ENCODE peak calls at places on chromosomes 1 and 21, in six cellular contexts. One of them, this sample, is unnamed. For H3K9me3, the result is how much of the 10 kb centered on the place peaks cover.

GRCh38 chr21:43012596-43012995 is 38.2 kb downstream of the PKNOX1 start:
- DNase-seq in CD8-positive, alpha-beta memory T cell: no peak
- DNase-seq in right cardiac atrium: no peak
- DNase-seq in heart left ventricle: no peak
- DNase-seq in thoracic aorta: no peak
- DNase-seq in upper lobe of right lung: peak
- DNase-seq in this sample: no peak

GRCh38 chr21:35540950-35541632 is 492.0 kb upstream of the RUNX1 start:
- DNase-seq in CD8-positive, alpha-beta memory T cell: no peak
- DNase-seq in right cardiac atrium: no peak
- DNase-seq in heart left ventricle: no peak
- DNase-seq in thoracic aorta: no peak
- DNase-seq in upper lobe of right lung: no peak
- DNase-seq in this sample: no peak

GRCh38 chr1:156766288-156767100 is 841 bp upstream of the PRCC start:
- DNase-seq in CD8-positive, alpha-beta memory T cell: no peak
- DNase-seq in right cardiac atrium: no peak
- DNase-seq in heart left ventricle: no peak
- DNase-seq in thoracic aorta: no peak
- DNase-seq in upper lobe of right lung: no peak
- DNase-seq in this sample: no peak

GRCh38 chr1:238954865-238955264 is 431.5 kb upstream of the CHRM3 start:
- DNase-seq in CD8-positive, alpha-beta memory T cell: no peak
- DNase-seq in right cardiac atrium: no peak
- DNase-seq in heart left ventricle: no peak
- DNase-seq in thoracic aorta: no peak
- DNase-seq in upper lobe of right lung: no peak
- DNase-seq in this sample: no peak

GRCh38 chr1:74652711-74653131 is 20.9 kb downstream of the ERICH3 start:
- DNase-seq in CD8-positive, alpha-beta memory T cell: no peak
- DNase-seq in right cardiac atrium: no peak
- DNase-seq in heart left ventricle: no peak
- DNase-seq in thoracic aorta: no peak
- DNase-seq in upper lobe of right lung: no peak
- DNase-seq in this sample: no peak

GRCh38 chr1:113223546-113223945 is 150.5 kb downstream of the LRIG2 start:
- DNase-seq in CD8-positive, alpha-beta memory T cell: no peak
- DNase-seq in right cardiac atrium: peak
- DNase-seq in heart left ventricle: peak
- DNase-seq in thoracic aorta: no peak
- DNase-seq in upper lobe of right lung: no peak
- DNase-seq in this sample: peak

GRCh38 chr1:58699011-58699762 is 675 bp downstream of the MYSM1 start:
- DNase-seq in CD8-positive, alpha-beta memory T cell: no peak
- DNase-seq in right cardiac atrium: no peak
- DNase-seq in heart left ventricle: no peak
- DNase-seq in thoracic aorta: no peak
- DNase-seq in upper lobe of right lung: no peak
- DNase-seq in this sample: no peak

GRCh38 chr1:176102700-176103244 is 104.3 kb downstream of the COP1 start:
- DNase-seq in CD8-positive, alpha-beta memory T cell: no peak
- DNase-seq in right cardiac atrium: no peak
- DNase-seq in heart left ventricle: no peak
- DNase-seq in thoracic aorta: no peak
- DNase-seq in upper lobe of right lung: no peak
- DNase-seq in this sample: no peak

GRCh38 chr1:117638759-117639158 is 32.9 kb downstream of the TENT5C start:
- DNase-seq in CD8-positive, alpha-beta memory T cell: no peak
- DNase-seq in right cardiac atrium: no peak
- DNase-seq in heart left ventricle: no peak
- DNase-seq in thoracic aorta: no peak
- DNase-seq in upper lobe of right lung: no peak
- DNase-seq in this sample: no peak

GRCh38 chr1:27522148-27522859 is 32.3 kb upstream of the WASF2 start:
- DNase-seq in CD8-positive, alpha-beta memory T cell: peak
- DNase-seq in right cardiac atrium: no peak
- DNase-seq in heart left ventricle: no peak
- DNase-seq in thoracic aorta: no peak
- DNase-seq in upper lobe of right lung: no peak
- DNase-seq in this sample: no peak

GRCh38 chr1:150008699-150009098 is 1.8 kb downstream of the OTUD7B start:
- DNase-seq in CD8-positive, alpha-beta memory T cell: no peak
- DNase-seq in right cardiac atrium: no peak
- DNase-seq in heart left ventricle: no peak
- DNase-seq in thoracic aorta: no peak
- DNase-seq in upper lobe of right lung: no peak
- DNase-seq in this sample: no peak

GRCh38 chr1:210724768-210725167 is 396.1 kb downstream of the HHAT start:
- DNase-seq in CD8-positive, alpha-beta memory T cell: no peak
- DNase-seq in right cardiac atrium: no peak
- DNase-seq in heart left ventricle: no peak
- DNase-seq in thoracic aorta: no peak
- DNase-seq in upper lobe of right lung: no peak
- DNase-seq in this sample: no peak

GRCh38 chr1:151165738-151166505 is at the start of the genes LYSMD1 and SCNM1:
- DNase-seq in CD8-positive, alpha-beta memory T cell: peak
- DNase-seq in right cardiac atrium: peak
- DNase-seq in heart left ventricle: peak
- DNase-seq in thoracic aorta: peak
- DNase-seq in upper lobe of right lung: peak
- DNase-seq in this sample: peak
- H3K27ac ChIP-seq in CD8-positive, alpha-beta memory T cell: peak
- H3K27ac ChIP-seq in right cardiac atrium: peak
- H3K27ac ChIP-seq in heart left ventricle: peak
- H3K27ac ChIP-seq in thoracic aorta: peak
- H3K27ac ChIP-seq in upper lobe of right lung: peak
- H3K27ac ChIP-seq in this sample: peak

GRCh38 chr1:2918441-2918840 is 102.8 kb upstream of the ACTRT2 start:
- DNase-seq in CD8-positive, alpha-beta memory T cell: no peak
- DNase-seq in right cardiac atrium: no peak
- DNase-seq in heart left ventricle: no peak
- DNase-seq in thoracic aorta: no peak
- DNase-seq in upper lobe of right lung: no peak
- DNase-seq in this sample: no peak
- H3K9me3 ChIP-seq in CD8-positive, alpha-beta memory T cell: under half
- H3K9me3 ChIP-seq in right cardiac atrium: under half
- H3K9me3 ChIP-seq in heart left ventricle: under half
- H3K9me3 ChIP-seq in thoracic aorta: under half
- H3K9me3 ChIP-seq in upper lobe of right lung: under half
- H3K9me3 ChIP-seq in this sample: under half

GRCh38 chr1:40887652-40888051 is 25.5 kb upstream of the CITED4 start:
- DNase-seq in CD8-positive, alpha-beta memory T cell: no peak
- DNase-seq in right cardiac atrium: no peak
- DNase-seq in heart left ventricle: no peak
- DNase-seq in thoracic aorta: no peak
- DNase-seq in upper lobe of right lung: no peak
- DNase-seq in this sample: no peak

GRCh38 chr1:40890771-40891170 is 28.6 kb upstream of the CITED4 start:
- DNase-seq in CD8-positive, alpha-beta memory T cell: no peak
- DNase-seq in right cardiac atrium: no peak
- DNase-seq in heart left ventricle: no peak
- DNase-seq in thoracic aorta: no peak
- DNase-seq in upper lobe of right lung: no peak
- DNase-seq in this sample: no peak

GRCh38 chr1:40886318-40887011 is 24.3 kb upstream of the CITED4 start:
- DNase-seq in CD8-positive, alpha-beta memory T cell: no peak
- DNase-seq in right cardiac atrium: no peak
- DNase-seq in heart left ventricle: no peak
- DNase-seq in thoracic aorta: no peak
- DNase-seq in upper lobe of right lung: no peak
- DNase-seq in this sample: no peak

GRCh38 chr1:40884055-40884795 is 22.1 kb upstream of the CITED4 start:
- DNase-seq in CD8-positive, alpha-beta memory T cell: no peak
- DNase-seq in right cardiac atrium: peak
- DNase-seq in heart left ventricle: no peak
- DNase-seq in thoracic aorta: no peak
- DNase-seq in upper lobe of right lung: no peak
- DNase-seq in this sample: no peak

DNA sequence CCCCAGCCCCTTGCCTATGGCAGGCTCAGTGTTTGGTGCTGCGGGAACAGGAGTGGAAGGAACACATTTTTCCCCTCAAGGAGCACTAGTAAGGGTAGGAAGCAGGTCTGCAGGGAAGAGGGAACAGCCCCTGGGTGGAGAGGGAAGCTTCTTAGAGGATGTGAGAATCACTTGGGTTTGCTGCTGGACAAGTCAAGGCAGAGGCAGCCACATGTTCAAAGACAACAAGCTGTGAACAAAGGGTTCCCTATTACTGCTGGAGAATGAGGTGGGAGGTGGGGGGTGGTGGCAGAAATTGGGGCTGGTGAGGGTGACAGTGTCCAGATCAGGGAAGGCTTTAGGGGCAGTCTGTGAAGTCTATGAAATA is 24.8 kb upstream of the CITED4 start:
- DNase-seq in CD8-positive, alpha-beta memory T cell: no peak
- DNase-seq in right cardiac atrium: no peak
- DNase-seq in heart left ventricle: no peak
- DNase-seq in thoracic aorta: no peak
- DNase-seq in upper lobe of right lung: no peak
- DNase-seq in this sample: no peak
- H3K27ac ChIP-seq in CD8-positive, alpha-beta memory T cell: no peak
- H3K27ac ChIP-seq in right cardiac atrium: no peak
- H3K27ac ChIP-seq in heart left ventricle: no peak
- H3K27ac ChIP-seq in thoracic aorta: no peak
- H3K27ac ChIP-seq in upper lobe of right lung: no peak
- H3K27ac ChIP-seq in this sample: no peak

GRCh38 chr1:82160903-82161302 is 360.2 kb downstream of the ADGRL2 start:
- DNase-seq in CD8-positive, alpha-beta memory T cell: no peak
- DNase-seq in right cardiac atrium: no peak
- DNase-seq in heart left ventricle: no peak
- DNase-seq in thoracic aorta: no peak
- DNase-seq in upper lobe of right lung: no peak
- DNase-seq in this sample: no peak

GRCh38 chr1:82162526-82163420 is 362.0 kb downstream of the ADGRL2 start:
- DNase-seq in CD8-positive, alpha-beta memory T cell: no peak
- DNase-seq in right cardiac atrium: no peak
- DNase-seq in heart left ventricle: no peak
- DNase-seq in thoracic aorta: no peak
- DNase-seq in upper lobe of right lung: no peak
- DNase-seq in this sample: no peak

GRCh38 chr1:82165304-82165703 is 364.6 kb downstream of the ADGRL2 start:
- DNase-seq in CD8-positive, alpha-beta memory T cell: no peak
- DNase-seq in right cardiac atrium: no peak
- DNase-seq in heart left ventricle: no peak
- DNase-seq in thoracic aorta: no peak
- DNase-seq in upper lobe of right lung: no peak
- DNase-seq in this sample: no peak

GRCh38 chr1:82161651-82162238 is 361.0 kb downstream of the ADGRL2 start:
- DNase-seq in CD8-positive, alpha-beta memory T cell: no peak
- DNase-seq in right cardiac atrium: no peak
- DNase-seq in heart left ventricle: no peak
- DNase-seq in thoracic aorta: no peak
- DNase-seq in upper lobe of right lung: no peak
- DNase-seq in this sample: no peak

DNA sequence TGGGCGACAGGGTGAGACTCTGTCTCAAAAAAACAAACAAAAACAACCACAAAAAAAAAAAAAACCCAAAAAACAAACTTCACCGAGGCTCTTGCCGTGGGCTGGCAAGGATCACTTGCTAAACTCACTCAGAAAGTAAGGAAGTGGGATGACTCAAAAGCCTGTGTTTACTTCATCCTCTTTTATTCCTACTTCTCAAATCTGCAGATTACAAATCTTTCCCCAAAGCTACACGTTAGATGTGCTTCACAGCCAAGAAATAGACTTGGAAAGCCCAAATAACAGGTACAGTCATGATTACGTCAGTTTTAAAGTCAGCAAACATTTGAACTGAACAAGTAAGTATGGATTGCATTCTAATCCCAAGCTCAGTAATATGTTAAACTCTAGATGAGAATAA is 359.3 kb downstream of the ADGRL2 start:
- DNase-seq in CD8-positive, alpha-beta memory T cell: no peak
- DNase-seq in right cardiac atrium: no peak
- DNase-seq in heart left ventricle: no peak
- DNase-seq in thoracic aorta: no peak
- DNase-seq in upper lobe of right lung: no peak
- DNase-seq in this sample: no peak
- H3K9me3 ChIP-seq in CD8-positive, alpha-beta memory T cell: under half
- H3K9me3 ChIP-seq in right cardiac atrium: under half
- H3K9me3 ChIP-seq in heart left ventricle: under half
- H3K9me3 ChIP-seq in thoracic aorta: under half
- H3K9me3 ChIP-seq in upper lobe of right lung: under half
- H3K9me3 ChIP-seq in this sample: under half

GRCh38 chr1:53999920-54000319 is 18.1 kb downstream of the LDLRAD1 start:
- DNase-seq in CD8-positive, alpha-beta memory T cell: no peak
- DNase-seq in right cardiac atrium: no peak
- DNase-seq in heart left ventricle: no peak
- DNase-seq in thoracic aorta: no peak
- DNase-seq in upper lobe of right lung: no peak
- DNase-seq in this sample: no peak

GRCh38 chr1:54003249-54003646 is 14.7 kb downstream of the LDLRAD1 start:
- DNase-seq in CD8-positive, alpha-beta memory T cell: no peak
- DNase-seq in right cardiac atrium: no peak
- DNase-seq in heart left ventricle: no peak
- DNase-seq in thoracic aorta: no peak
- DNase-seq in upper lobe of right lung: no peak
- DNase-seq in this sample: no peak

GRCh38 chr1:54004481-54005049 is 13.4 kb downstream of the LDLRAD1 start:
- DNase-seq in CD8-positive, alpha-beta memory T cell: no peak
- DNase-seq in right cardiac atrium: no peak
- DNase-seq in heart left ventricle: no peak
- DNase-seq in thoracic aorta: no peak
- DNase-seq in upper lobe of right lung: peak
- DNase-seq in this sample: no peak

GRCh38 chr1:54002544-54003248 is 15.3 kb downstream of the LDLRAD1 start:
- DNase-seq in CD8-positive, alpha-beta memory T cell: no peak
- DNase-seq in right cardiac atrium: no peak
- DNase-seq in heart left ventricle: no peak
- DNase-seq in thoracic aorta: no peak
- DNase-seq in upper lobe of right lung: no peak
- DNase-seq in this sample: no peak

DNA sequence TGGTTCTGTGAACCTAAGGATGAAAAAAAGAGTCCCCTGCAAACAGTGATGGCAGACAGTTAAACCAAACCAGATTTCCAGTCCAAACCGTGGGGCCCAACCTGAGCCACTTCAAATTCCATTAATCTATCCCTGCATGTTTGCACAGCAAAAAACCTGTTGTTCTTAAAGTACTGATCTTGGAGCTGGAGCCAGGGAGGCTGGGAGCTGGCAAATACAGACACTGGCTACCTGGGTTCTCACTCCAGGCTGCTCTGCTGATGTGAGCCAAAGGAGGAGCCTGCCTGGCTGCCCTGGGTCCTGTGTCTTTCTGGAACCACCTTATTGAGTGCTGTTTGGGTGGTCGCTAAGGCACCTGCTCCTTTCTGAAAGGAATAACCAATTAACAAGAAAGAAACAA is 16.4 kb downstream of the LDLRAD1 start:
- DNase-seq in CD8-positive, alpha-beta memory T cell: no peak
- DNase-seq in right cardiac atrium: no peak
- DNase-seq in heart left ventricle: no peak
- DNase-seq in thoracic aorta: no peak
- DNase-seq in upper lobe of right lung: no peak
- DNase-seq in this sample: no peak
- H3K27ac ChIP-seq in CD8-positive, alpha-beta memory T cell: no peak
- H3K27ac ChIP-seq in right cardiac atrium: no peak
- H3K27ac ChIP-seq in heart left ventricle: no peak
- H3K27ac ChIP-seq in thoracic aorta: no peak
- H3K27ac ChIP-seq in upper lobe of right lung: no peak
- H3K27ac ChIP-seq in this sample: no peak

GRCh38 chr1:2847086-2847850 is 45.8 kb upstream of the TTC34 start:
- DNase-seq in CD8-positive, alpha-beta memory T cell: no peak
- DNase-seq in right cardiac atrium: no peak
- DNase-seq in heart left ventricle: no peak
- DNase-seq in thoracic aorta: no peak
- DNase-seq in upper lobe of right lung: no peak
- DNase-seq in this sample: no peak
- H3K9me3 ChIP-seq in CD8-positive, alpha-beta memory T cell: under half
- H3K9me3 ChIP-seq in right cardiac atrium: under half
- H3K9me3 ChIP-seq in heart left ventricle: under half
- H3K9me3 ChIP-seq in thoracic aorta: under half
- H3K9me3 ChIP-seq in upper lobe of right lung: under half
- H3K9me3 ChIP-seq in this sample: under half

GRCh38 chr1:232641507-232641906 is 11.6 kb upstream of the SIPA1L2 start:
- DNase-seq in CD8-positive, alpha-beta memory T cell: no peak
- DNase-seq in right cardiac atrium: no peak
- DNase-seq in heart left ventricle: no peak
- DNase-seq in thoracic aorta: no peak
- DNase-seq in upper lobe of right lung: no peak
- DNase-seq in this sample: no peak
- H3K27ac ChIP-seq in CD8-positive, alpha-beta memory T cell: no peak
- H3K27ac ChIP-seq in right cardiac atrium: no peak
- H3K27ac ChIP-seq in heart left ventricle: no peak
- H3K27ac ChIP-seq in thoracic aorta: no peak
- H3K27ac ChIP-seq in upper lobe of right lung: no peak
- H3K27ac ChIP-seq in this sample: no peak